ENCODE peak calls at places on chromosomes 1 and 21, in ten cellular contexts. One of them, this sample, is unnamed. For H3K9me3 and H3K4me1, the result is how much of the 10 kb centered on the place peaks cover.

GRCh38 chr1:26351591-26352337 is 2.2 kb downstream of the CRYBG2 start:
- DNase-seq in CD4-positive, CD25-positive, alpha-beta regulatory T cell: no peak
- DNase-seq in effector memory CD4-positive, alpha-beta T cell: no peak
- DNase-seq in small intestine: peak
- DNase-seq in colonic mucosa: no peak
- DNase-seq in sigmoid colon: no peak
- DNase-seq in cardiac muscle cell: no peak
- DNase-seq in H9: peak
- DNase-seq in naive thymus-derived CD4-positive, alpha-beta T cell: no peak
- DNase-seq in IMR-90: peak
- DNase-seq in this sample: no peak

GRCh38 chr1:164604541-164604940 is 45.6 kb downstream of the PBX1 start:
- DNase-seq in naive thymus-derived CD4-positive, alpha-beta T cell: no peak
- DNase-seq in effector memory CD4-positive, alpha-beta T cell: no peak
- DNase-seq in IMR-90: peak
- DNase-seq in cardiac muscle cell: no peak
- DNase-seq in colonic mucosa: no peak
- DNase-seq in sigmoid colon: no peak
- DNase-seq in H9: no peak
- DNase-seq in small intestine: no peak
- DNase-seq in CD4-positive, CD25-positive, alpha-beta regulatory T cell: no peak
- DNase-seq in this sample: no peak

GRCh38 chr21:18155508-18156193 is 89.0 kb upstream of the CHODL start:
- DNase-seq in cardiac muscle cell: peak
- DNase-seq in effector memory CD4-positive, alpha-beta T cell: no peak
- DNase-seq in CD4-positive, CD25-positive, alpha-beta regulatory T cell: no peak
- DNase-seq in H9: no peak
- DNase-seq in IMR-90: no peak
- DNase-seq in sigmoid colon: no peak
- DNase-seq in naive thymus-derived CD4-positive, alpha-beta T cell: no peak
- DNase-seq in small intestine: peak
- DNase-seq in colonic mucosa: no peak
- DNase-seq in this sample: no peak

GRCh38 chr21:31476551-31477120 is 132.6 kb upstream of the TIAM1 start:
- DNase-seq in effector memory CD4-positive, alpha-beta T cell: no peak
- DNase-seq in CD4-positive, CD25-positive, alpha-beta regulatory T cell: no peak
- DNase-seq in colonic mucosa: no peak
- DNase-seq in small intestine: no peak
- DNase-seq in naive thymus-derived CD4-positive, alpha-beta T cell: no peak
- DNase-seq in IMR-90: no peak
- DNase-seq in H9: no peak
- DNase-seq in cardiac muscle cell: no peak
- DNase-seq in sigmoid colon: peak
- DNase-seq in this sample: no peak

GRCh38 chr1:164660415-164661174 is 101.6 kb downstream of the PBX1 start:
- DNase-seq in IMR-90: peak
- DNase-seq in H9: no peak
- DNase-seq in effector memory CD4-positive, alpha-beta T cell: no peak
- DNase-seq in sigmoid colon: no peak
- DNase-seq in cardiac muscle cell: no peak
- DNase-seq in naive thymus-derived CD4-positive, alpha-beta T cell: peak
- DNase-seq in CD4-positive, CD25-positive, alpha-beta regulatory T cell: peak
- DNase-seq in colonic mucosa: no peak
- DNase-seq in small intestine: peak
- DNase-seq in this sample: no peak

GRCh38 chr1:156705321-156705917 is at the start of gene CRABP2:
- DNase-seq in naive thymus-derived CD4-positive, alpha-beta T cell: peak
- DNase-seq in CD4-positive, CD25-positive, alpha-beta regulatory T cell: no peak
- DNase-seq in colonic mucosa: no peak
- DNase-seq in small intestine: no peak
- DNase-seq in effector memory CD4-positive, alpha-beta T cell: peak
- DNase-seq in cardiac muscle cell: peak
- DNase-seq in sigmoid colon: peak
- DNase-seq in IMR-90: no peak
- DNase-seq in H9: no peak
- DNase-seq in this sample: no peak

GRCh38 chr1:11893907-11894251 is 32.3 kb downstream of the KIAA2013 start:
- DNase-seq in naive thymus-derived CD4-positive, alpha-beta T cell: peak
- DNase-seq in sigmoid colon: no peak
- DNase-seq in colonic mucosa: peak
- DNase-seq in effector memory CD4-positive, alpha-beta T cell: peak
- DNase-seq in cardiac muscle cell: peak
- DNase-seq in CD4-positive, CD25-positive, alpha-beta regulatory T cell: peak
- DNase-seq in small intestine: peak
- DNase-seq in IMR-90: peak
- DNase-seq in H9: peak
- DNase-seq in this sample: peak

GRCh38 chr1:155196103-155196892 is 11.4 kb downstream of the THBS3 start:
- DNase-seq in colonic mucosa: no peak
- DNase-seq in naive thymus-derived CD4-positive, alpha-beta T cell: no peak
- DNase-seq in effector memory CD4-positive, alpha-beta T cell: no peak
- DNase-seq in H9: peak
- DNase-seq in small intestine: no peak
- DNase-seq in IMR-90: no peak
- DNase-seq in cardiac muscle cell: no peak
- DNase-seq in CD4-positive, CD25-positive, alpha-beta regulatory T cell: no peak
- DNase-seq in sigmoid colon: no peak
- DNase-seq in this sample: peak

GRCh38 chr1:62307516-62308492 is 11.4 kb downstream of the KANK4 start:
- DNase-seq in H9: no peak
- DNase-seq in IMR-90: no peak
- DNase-seq in cardiac muscle cell: peak
- DNase-seq in naive thymus-derived CD4-positive, alpha-beta T cell: no peak
- DNase-seq in CD4-positive, CD25-positive, alpha-beta regulatory T cell: no peak
- DNase-seq in small intestine: no peak
- DNase-seq in colonic mucosa: no peak
- DNase-seq in effector memory CD4-positive, alpha-beta T cell: no peak
- DNase-seq in sigmoid colon: no peak
- DNase-seq in this sample: no peak

GRCh38 chr1:192878249-192878648 is 69.4 kb downstream of the RGS2 start:
- DNase-seq in H9: no peak
- DNase-seq in IMR-90: peak
- DNase-seq in sigmoid colon: peak
- DNase-seq in cardiac muscle cell: no peak
- DNase-seq in naive thymus-derived CD4-positive, alpha-beta T cell: no peak
- DNase-seq in CD4-positive, CD25-positive, alpha-beta regulatory T cell: no peak
- DNase-seq in colonic mucosa: peak
- DNase-seq in small intestine: no peak
- DNase-seq in effector memory CD4-positive, alpha-beta T cell: no peak
- DNase-seq in this sample: peak

GRCh38 chr1:71222668-71223067 is 141.8 kb upstream of the ZRANB2 start:
- DNase-seq in CD4-positive, CD25-positive, alpha-beta regulatory T cell: no peak
- DNase-seq in cardiac muscle cell: no peak
- DNase-seq in colonic mucosa: no peak
- DNase-seq in effector memory CD4-positive, alpha-beta T cell: no peak
- DNase-seq in sigmoid colon: no peak
- DNase-seq in H9: no peak
- DNase-seq in IMR-90: no peak
- DNase-seq in small intestine: no peak
- DNase-seq in naive thymus-derived CD4-positive, alpha-beta T cell: no peak
- DNase-seq in this sample: no peak

GRCh38 chr21:44895859-44896258 is 22.4 kb upstream of the PTTG1IP start:
- DNase-seq in IMR-90: no peak
- DNase-seq in naive thymus-derived CD4-positive, alpha-beta T cell: no peak
- DNase-seq in effector memory CD4-positive, alpha-beta T cell: no peak
- DNase-seq in cardiac muscle cell: no peak
- DNase-seq in CD4-positive, CD25-positive, alpha-beta regulatory T cell: no peak
- DNase-seq in H9: no peak
- DNase-seq in colonic mucosa: no peak
- DNase-seq in small intestine: no peak
- DNase-seq in sigmoid colon: no peak
- DNase-seq in this sample: no peak

DNA sequence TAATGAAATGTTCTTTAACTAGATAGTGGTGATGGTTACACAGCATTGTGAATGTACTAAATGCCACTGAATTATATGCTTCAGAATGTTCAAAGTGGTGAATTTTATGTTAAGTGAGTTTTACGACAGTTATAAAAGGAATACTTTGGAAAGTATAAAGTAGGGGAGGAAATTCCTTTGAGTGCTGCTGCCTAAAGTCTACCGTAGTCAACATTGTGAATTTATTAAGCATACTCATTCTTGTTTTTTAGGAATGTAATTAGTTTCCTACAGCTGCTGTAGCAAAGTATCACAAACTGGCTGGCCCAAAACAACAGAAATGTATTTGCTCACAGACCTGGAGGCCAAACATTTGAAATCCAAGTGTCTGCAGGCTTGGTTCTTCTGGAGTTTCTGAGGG is 73.0 kb downstream of the SWT1 start:
- DNase-seq in colonic mucosa: no peak
- DNase-seq in IMR-90: no peak
- DNase-seq in effector memory CD4-positive, alpha-beta T cell: no peak
- DNase-seq in cardiac muscle cell: no peak
- DNase-seq in naive thymus-derived CD4-positive, alpha-beta T cell: no peak
- DNase-seq in H9: no peak
- DNase-seq in small intestine: no peak
- DNase-seq in sigmoid colon: no peak
- DNase-seq in CD4-positive, CD25-positive, alpha-beta regulatory T cell: no peak
- DNase-seq in this sample: no peak
- H3K9me3 ChIP-seq in colonic mucosa: under half
- H3K9me3 ChIP-seq in IMR-90: under half
- H3K9me3 ChIP-seq in effector memory CD4-positive, alpha-beta T cell: under half
- H3K9me3 ChIP-seq in cardiac muscle cell: under half
- H3K9me3 ChIP-seq in naive thymus-derived CD4-positive, alpha-beta T cell: under half
- H3K9me3 ChIP-seq in H9: under half
- H3K9me3 ChIP-seq in small intestine: under half
- H3K9me3 ChIP-seq in sigmoid colon: under half
- H3K9me3 ChIP-seq in CD4-positive, CD25-positive, alpha-beta regulatory T cell: under half
- H3K9me3 ChIP-seq in this sample: under half

GRCh38 chr1:219665089-219665488 is 52.2 kb upstream of the ZC3H11B start:
- DNase-seq in sigmoid colon: no peak
- DNase-seq in CD4-positive, CD25-positive, alpha-beta regulatory T cell: no peak
- DNase-seq in naive thymus-derived CD4-positive, alpha-beta T cell: no peak
- DNase-seq in small intestine: no peak
- DNase-seq in H9: no peak
- DNase-seq in cardiac muscle cell: no peak
- DNase-seq in IMR-90: no peak
- DNase-seq in colonic mucosa: no peak
- DNase-seq in effector memory CD4-positive, alpha-beta T cell: no peak
- DNase-seq in this sample: no peak

GRCh38 chr1:219661464-219662092 is 48.7 kb upstream of the ZC3H11B start:
- DNase-seq in sigmoid colon: no peak
- DNase-seq in colonic mucosa: no peak
- DNase-seq in naive thymus-derived CD4-positive, alpha-beta T cell: no peak
- DNase-seq in cardiac muscle cell: no peak
- DNase-seq in IMR-90: no peak
- DNase-seq in CD4-positive, CD25-positive, alpha-beta regulatory T cell: no peak
- DNase-seq in effector memory CD4-positive, alpha-beta T cell: no peak
- DNase-seq in H9: no peak
- DNase-seq in small intestine: no peak
- DNase-seq in this sample: no peak

GRCh38 chr1:219666242-219666641 is 53.3 kb upstream of the ZC3H11B start:
- DNase-seq in CD4-positive, CD25-positive, alpha-beta regulatory T cell: no peak
- DNase-seq in colonic mucosa: no peak
- DNase-seq in small intestine: no peak
- DNase-seq in sigmoid colon: no peak
- DNase-seq in effector memory CD4-positive, alpha-beta T cell: no peak
- DNase-seq in IMR-90: peak
- DNase-seq in naive thymus-derived CD4-positive, alpha-beta T cell: no peak
- DNase-seq in cardiac muscle cell: no peak
- DNase-seq in H9: no peak
- DNase-seq in this sample: no peak

GRCh38 chr1:219660666-219661463 is 48.0 kb upstream of the ZC3H11B start:
- DNase-seq in H9: peak
- DNase-seq in naive thymus-derived CD4-positive, alpha-beta T cell: no peak
- DNase-seq in small intestine: peak
- DNase-seq in CD4-positive, CD25-positive, alpha-beta regulatory T cell: no peak
- DNase-seq in colonic mucosa: peak
- DNase-seq in sigmoid colon: peak
- DNase-seq in effector memory CD4-positive, alpha-beta T cell: no peak
- DNase-seq in cardiac muscle cell: peak
- DNase-seq in IMR-90: peak
- DNase-seq in this sample: peak

GRCh38 chr1:219664310-219665029 is 51.6 kb upstream of the ZC3H11B start:
- DNase-seq in small intestine: no peak
- DNase-seq in sigmoid colon: no peak
- DNase-seq in cardiac muscle cell: no peak
- DNase-seq in colonic mucosa: no peak
- DNase-seq in CD4-positive, CD25-positive, alpha-beta regulatory T cell: no peak
- DNase-seq in naive thymus-derived CD4-positive, alpha-beta T cell: no peak
- DNase-seq in effector memory CD4-positive, alpha-beta T cell: no peak
- DNase-seq in H9: no peak
- DNase-seq in IMR-90: no peak
- DNase-seq in this sample: no peak
- H3K4me1 ChIP-seq in small intestine: under half
- H3K4me1 ChIP-seq in sigmoid colon: under half
- H3K4me1 ChIP-seq in cardiac muscle cell: under half
- H3K4me1 ChIP-seq in colonic mucosa: under half
- H3K4me1 ChIP-seq in CD4-positive, CD25-positive, alpha-beta regulatory T cell: under half
- H3K4me1 ChIP-seq in naive thymus-derived CD4-positive, alpha-beta T cell: under half
- H3K4me1 ChIP-seq in effector memory CD4-positive, alpha-beta T cell: under half
- H3K4me1 ChIP-seq in H9: under half
- H3K4me1 ChIP-seq in IMR-90: under half
- H3K4me1 ChIP-seq in this sample: under half

DNA sequence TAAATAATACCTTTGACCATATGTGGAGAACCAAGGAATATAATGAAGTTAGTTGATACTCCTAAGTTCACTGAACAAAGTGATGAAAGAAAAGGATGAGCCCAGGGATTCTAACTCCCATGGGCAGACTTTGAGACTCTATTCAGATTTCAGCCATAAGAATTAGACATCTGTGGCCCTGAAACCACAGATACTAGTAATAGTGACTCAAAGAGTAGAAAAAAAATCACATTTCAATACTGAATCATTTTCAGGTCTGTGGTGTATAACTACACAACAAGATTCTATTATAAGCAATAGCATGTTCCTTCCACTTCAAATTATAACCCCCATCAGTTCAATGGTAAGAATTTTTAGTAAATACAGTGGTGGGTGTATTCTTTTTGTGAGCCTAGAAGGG is 16.4 kb upstream of the F13B start:
- DNase-seq in naive thymus-derived CD4-positive, alpha-beta T cell: no peak
- DNase-seq in IMR-90: no peak
- DNase-seq in colonic mucosa: no peak
- DNase-seq in cardiac muscle cell: no peak
- DNase-seq in sigmoid colon: no peak
- DNase-seq in small intestine: no peak
- DNase-seq in CD4-positive, CD25-positive, alpha-beta regulatory T cell: no peak
- DNase-seq in effector memory CD4-positive, alpha-beta T cell: no peak
- DNase-seq in H9: no peak
- DNase-seq in this sample: no peak
- H3K9me3 ChIP-seq in naive thymus-derived CD4-positive, alpha-beta T cell: under half
- H3K9me3 ChIP-seq in IMR-90: under half
- H3K9me3 ChIP-seq in colonic mucosa: under half
- H3K9me3 ChIP-seq in cardiac muscle cell: under half
- H3K9me3 ChIP-seq in sigmoid colon: under half
- H3K9me3 ChIP-seq in small intestine: under half
- H3K9me3 ChIP-seq in CD4-positive, CD25-positive, alpha-beta regulatory T cell: under half
- H3K9me3 ChIP-seq in effector memory CD4-positive, alpha-beta T cell: under half
- H3K9me3 ChIP-seq in H9: under half
- H3K9me3 ChIP-seq in this sample: under half

DNA sequence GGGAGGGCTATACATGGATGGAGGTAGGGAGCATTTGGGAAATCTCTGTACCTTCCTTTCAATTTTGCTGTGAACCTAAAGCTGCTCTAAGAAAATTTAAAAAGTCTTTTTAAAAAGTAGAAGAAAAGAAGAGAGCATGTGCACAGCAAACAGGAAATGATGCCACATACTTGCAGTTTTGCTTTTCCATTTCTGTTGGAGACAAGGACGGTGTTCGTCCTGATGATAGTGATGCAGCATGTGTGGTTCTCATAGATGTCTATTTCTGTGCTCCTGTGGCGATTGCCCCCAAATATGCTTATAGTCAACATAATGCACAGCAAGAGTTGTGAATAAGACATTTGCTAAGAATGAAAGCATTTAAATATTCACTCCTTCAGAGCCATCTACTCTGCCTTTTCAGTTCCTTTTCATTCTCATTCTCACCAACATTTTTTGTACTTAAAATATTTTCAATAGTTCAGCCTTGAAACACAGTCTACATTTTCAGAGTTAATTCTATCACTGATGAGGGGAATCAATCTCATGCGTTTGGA is 66.6 kb downstream of the LRRC8C start:
- DNase-seq in effector memory CD4-positive, alpha-beta T cell: no peak
- DNase-seq in H9: no peak
- DNase-seq in IMR-90: no peak
- DNase-seq in colonic mucosa: no peak
- DNase-seq in cardiac muscle cell: no peak
- DNase-seq in sigmoid colon: no peak
- DNase-seq in naive thymus-derived CD4-positive, alpha-beta T cell: no peak
- DNase-seq in small intestine: no peak
- DNase-seq in CD4-positive, CD25-positive, alpha-beta regulatory T cell: no peak
- DNase-seq in this sample: no peak
- H3K4me1 ChIP-seq in effector memory CD4-positive, alpha-beta T cell: under half
- H3K4me1 ChIP-seq in H9: under half
- H3K4me1 ChIP-seq in IMR-90: under half
- H3K4me1 ChIP-seq in colonic mucosa: under half
- H3K4me1 ChIP-seq in cardiac muscle cell: under half
- H3K4me1 ChIP-seq in sigmoid colon: under half
- H3K4me1 ChIP-seq in naive thymus-derived CD4-positive, alpha-beta T cell: under half
- H3K4me1 ChIP-seq in small intestine: under half
- H3K4me1 ChIP-seq in CD4-positive, CD25-positive, alpha-beta regulatory T cell: half or more
- H3K4me1 ChIP-seq in this sample: under half

This sample was measured in mucosa of descending colon.